ENCODE peak calls at places on chromosomes 13 and 19, in ten cellular contexts. Q, B, T, U, N, L, R, J, S and Y are unnamed samples.

GRCh38 chr19:14033946-14034345 is 2.4 kb downstream of the IL27RA start:
- DNase-seq in U (no peak), R (no peak), N (no peak), J (no peak), Q (no peak), T (no peak), B (no peak), S (no peak), L (no peak), Y (no peak)

GRCh38 chr19:35459414-35460082 is 11.5 kb downstream of the FFAR2 start:
- DNase-seq in J (peak; percentile 41), Q (no peak), S (peak; percentile 10), B (peak; percentile 70), N (peak; percentile 77), U (no peak), R (peak; percentile 71), T (peak; percentile 73), L (peak; percentile 47), Y (peak; percentile 74)

GRCh38 chr19:49073514-49074378 is 1.2 kb upstream of the KCNA7 start:
- DNase-seq in L (no peak), R (no peak), J (no peak), U (no peak), B (no peak), T (no peak), Q (peak; percentile 45), N (peak; percentile 79), S (peak; percentile 28), Y (no peak)

GRCh38 chr19:53057904-53058579 is 13.5 kb downstream of the ERVV-2 start:
- DNase-seq in S (no peak), J (no peak), N (no peak), L (no peak), B (no peak), U (no peak), Q (no peak), R (no peak), T (peak; percentile 35), Y (peak; percentile 14)

GRCh38 chr13:80862466-80862865 is 521.5 kb upstream of the SPRY2 start:
- DNase-seq in S (no peak), T (no peak), N (no peak), R (no peak), J (no peak), Q (no peak), L (no peak), U (no peak), B (no peak), Y (peak; percentile 39)

GRCh38 chr13:30774214-30774730 is 38.9 kb downstream of the ALOX5AP start:
- DNase-seq in N (no peak), L (no peak), T (no peak), U (no peak), Q (no peak), R (no peak), S (no peak), B (no peak), J (no peak), Y (no peak)

GRCh38 chr13:23505007-23505406 is 65.2 kb upstream of the TNFRSF19 start:
- DNase-seq in T (peak; percentile 20), Q (no peak), B (no peak), J (peak; percentile 28), S (peak; percentile 34), L (no peak), U (peak; percentile 87), R (no peak), N (no peak), Y (peak; percentile 51)

GRCh38 chr13:32984857-32985626 is 31.2 kb upstream of the KL start:
- DNase-seq in N (no peak), U (no peak), B (peak; percentile 39), L (no peak), S (no peak), Q (no peak), R (no peak), J (no peak), T (no peak), Y (no peak)

GRCh38 chr19:10408511-10409291 is 5.4 kb upstream of the CDC37 start:
- DNase-seq in U (no peak), Q (no peak), L (no peak), B (no peak), S (no peak), T (no peak), R (no peak), J (no peak), N (peak; percentile 65), Y (no peak)

GRCh38 chr13:42549555-42549941 is 24.4 kb upstream of the TNFSF11 start:
- DNase-seq in R (no peak), S (no peak), L (peak; percentile 45), Q (no peak), N (no peak), T (no peak), U (no peak), J (no peak), B (no peak), Y (peak; percentile 57)

GRCh38 chr13:99335087-99335486 is 27.9 kb upstream of the GPR183 start:
- DNase-seq in L (no peak), U (no peak), T (no peak), S (no peak), Q (no peak), J (no peak), R (no peak), N (no peak), B (no peak), Y (no peak)

GRCh38 chr13:99329477-99329876 is 22.3 kb upstream of the GPR183 start:
- DNase-seq in T (no peak), R (no peak), N (no peak), U (no peak), Q (no peak), J (no peak), L (no peak), B (peak; percentile 49), S (no peak), Y (no peak)

GRCh38 chr13:99332456-99332855 is 25.3 kb upstream of the GPR183 start:
- DNase-seq in N (no peak), T (no peak), J (no peak), U (no peak), R (no peak), B (no peak), L (no peak), S (no peak), Q (no peak), Y (no peak)

GRCh38 chr13:99330942-99331341 is 23.7 kb upstream of the GPR183 start:
- DNase-seq in R (no peak), U (no peak), J (no peak), S (no peak), Q (no peak), B (no peak), L (no peak), N (no peak), T (no peak), Y (no peak)

DNA sequence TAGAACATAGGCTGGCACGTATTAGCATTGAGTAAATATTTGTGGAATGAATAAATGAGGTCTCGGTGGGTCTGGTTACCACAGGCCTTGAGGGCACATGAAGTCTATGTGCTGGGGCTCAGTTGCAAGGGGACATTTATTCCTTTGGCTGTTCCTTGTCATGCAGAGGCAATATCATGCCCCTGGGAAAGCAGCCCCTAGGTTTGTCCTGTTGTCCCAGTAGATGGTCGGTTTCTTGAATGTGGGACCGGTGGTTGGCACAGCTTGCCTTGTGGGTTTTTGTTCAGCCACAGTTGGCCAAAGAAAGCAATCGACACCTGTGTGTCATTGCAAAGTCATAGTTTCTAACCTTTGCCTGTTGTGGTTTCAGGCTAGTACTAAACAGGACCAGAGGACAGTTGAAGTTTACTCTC is 24.7 kb upstream of the GPR183 start:
- DNase-seq in N (no peak), L (no peak), R (no peak), J (no peak), Q (no peak), S (no peak), B (no peak), T (no peak), U (no peak), Y (no peak)
- TF ChIP-seq CTCF in N (no peak), L (no peak), R (no peak), J (no peak), Q (no peak), S (no peak), B (no peak), T (no peak), U (no peak), Y (no peak)

DNA sequence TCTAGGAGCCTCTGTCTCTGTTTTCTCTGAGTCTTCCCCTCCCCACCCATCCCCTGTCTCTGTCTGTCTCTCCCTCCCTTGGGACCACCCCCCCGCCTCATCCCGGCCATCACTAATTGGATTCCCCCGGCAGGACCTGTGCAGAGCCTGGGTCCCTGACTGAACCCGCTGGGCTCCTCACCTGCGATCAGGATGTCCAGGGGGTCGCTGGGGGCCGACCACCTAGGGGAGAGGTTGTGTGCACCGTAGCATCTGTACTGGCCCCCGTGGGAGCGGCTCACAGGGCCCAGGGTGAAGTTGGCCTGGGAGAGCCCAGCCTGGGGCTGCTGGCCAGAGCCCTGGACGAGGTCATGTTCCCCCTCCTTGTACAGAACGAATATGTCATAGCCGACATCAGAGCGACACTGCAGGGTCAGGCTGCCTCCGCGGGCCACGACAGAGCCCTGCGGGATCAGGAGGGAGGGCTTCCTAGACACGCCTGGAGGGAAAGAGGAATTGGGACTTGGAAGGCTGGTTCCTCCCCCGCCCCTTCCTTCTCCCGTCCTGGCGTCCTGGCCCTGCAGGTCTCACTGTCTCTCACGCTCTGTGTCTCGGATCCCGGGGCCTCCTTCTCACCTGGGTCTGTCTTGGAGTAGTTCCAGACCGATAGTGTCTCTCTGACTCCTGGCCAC is 1.8 kb downstream of the LILRB5 start:
- DNase-seq in Q (no peak), L (no peak), U (no peak), S (no peak), R (peak; percentile 41), N (no peak), B (no peak), J (no peak), T (no peak), Y (no peak)
- H3K4me3 ChIP-seq in Q (no peak overlapping the region), L (no peak overlapping the region), U (no peak overlapping the region), S (no peak overlapping the region), R (no peak overlapping the region), N (peak overlapping the region; percentile 41), B (peak overlapping the region; percentile 15), J (no peak overlapping the region), T (no peak overlapping the region), Y (no peak overlapping the region)

DNA sequence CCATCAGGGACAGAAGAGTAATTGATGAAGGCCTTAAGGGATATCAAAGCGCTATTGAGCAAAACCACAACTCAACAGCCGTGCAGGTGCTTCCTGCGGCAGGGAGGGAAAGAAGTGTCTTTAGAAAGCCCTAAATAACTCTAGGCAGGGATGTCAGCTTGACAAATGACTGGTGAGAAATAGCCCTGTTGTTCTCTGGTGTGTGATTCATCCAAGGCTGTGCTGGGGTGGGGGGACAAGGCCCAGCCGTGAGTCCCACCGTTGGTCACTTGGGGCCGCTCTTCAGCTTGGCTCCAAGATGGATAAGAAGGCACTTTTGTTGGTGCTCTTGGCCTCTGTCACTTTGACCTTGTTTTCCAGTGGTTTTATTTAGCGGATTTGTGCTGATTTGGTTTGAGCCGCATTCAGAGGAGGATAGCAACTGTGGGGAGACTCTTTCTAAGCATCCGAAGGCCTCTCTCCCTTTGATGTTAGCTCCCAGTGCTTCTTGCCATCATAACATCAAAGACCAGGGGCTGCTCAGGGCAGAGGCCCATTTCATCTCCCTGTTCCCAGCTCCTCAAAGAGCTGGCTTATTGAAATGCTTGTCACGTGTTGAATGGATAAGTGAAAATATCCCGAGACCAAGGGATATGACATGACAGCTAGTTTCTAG is 130.3 kb upstream of the SERP2 start:
- DNase-seq in T (no peak), B (peak; percentile 35), N (peak; percentile 67), U (peak; percentile 55), S (peak; percentile 78), R (no peak), J (peak; percentile 86), Q (peak; percentile 92), L (peak; percentile 92), Y (peak; percentile 89)
- TF ChIP-seq CTCF in T (peak; percentile 65), B (no peak), N (peak; percentile 32), U (peak; percentile 42), S (peak; percentile 37), R (no peak), J (peak; percentile 60), Q (peak; percentile 66), L (peak; percentile 53), Y (peak; percentile 73)

GRCh38 chr19:46955114-46955812 is 64.4 kb upstream of the NPAS1 start:
- DNase-seq in N (no peak), S (peak; percentile 59), B (no peak), L (peak; percentile 75), J (peak; percentile 52), T (no peak), U (no peak), R (no peak), Q (no peak), Y (peak; percentile 66)
- H3K4me3 ChIP-seq in N (no peak overlapping the region), S (no peak overlapping the region), B (peak overlapping the region; percentile 9), L (peak overlapping the region; percentile 54), J (peak overlapping the region; percentile 4), T (no peak overlapping the region), U (no peak overlapping the region), R (no peak overlapping the region), Q (no peak overlapping the region), Y (peak overlapping the region; percentile 18)